ENCODE peak calls at places on chromosomes 6 and 20, in nine cellular contexts. One of them, this sample, is unnamed. For H3K4me1, the result is how much of the 10 kb centered on the place peaks cover.

GRCh38 chr6:15945593-15946159 is 183.2 kb upstream of the MYLIP start:
- DNase-seq in heart left ventricle: no peak
- DNase-seq in adrenal gland: no peak
- DNase-seq in PC-9: no peak
- DNase-seq in mucosa of descending colon: no peak
- DNase-seq in Peyer's patch: no peak
- DNase-seq in GM23338: no peak
- DNase-seq in H9: no peak
- DNase-seq in right cardiac atrium: no peak
- DNase-seq in this sample: no peak

GRCh38 chr20:63319164-63320040 is 26.4 kb downstream of the COL20A1 start:
- DNase-seq in mucosa of descending colon: no peak
- DNase-seq in heart left ventricle: peak
- DNase-seq in PC-9: no peak
- DNase-seq in H9: no peak
- DNase-seq in GM23338: no peak
- DNase-seq in right cardiac atrium: peak
- DNase-seq in Peyer's patch: no peak
- DNase-seq in adrenal gland: no peak
- DNase-seq in this sample: no peak

GRCh38 chr20:61904456-61904855 is 161.2 kb downstream of the TAF4 start:
- DNase-seq in heart left ventricle: no peak
- DNase-seq in right cardiac atrium: peak
- DNase-seq in PC-9: no peak
- DNase-seq in GM23338: no peak
- DNase-seq in H9: no peak
- DNase-seq in Peyer's patch: no peak
- DNase-seq in mucosa of descending colon: no peak
- DNase-seq in adrenal gland: no peak
- DNase-seq in this sample: no peak

GRCh38 chr6:40755749-40756452 is 168.7 kb upstream of the LRFN2 start:
- DNase-seq in Peyer's patch: no peak
- DNase-seq in H9: no peak
- DNase-seq in heart left ventricle: no peak
- DNase-seq in mucosa of descending colon: no peak
- DNase-seq in adrenal gland: no peak
- DNase-seq in PC-9: no peak
- DNase-seq in GM23338: no peak
- DNase-seq in right cardiac atrium: no peak
- DNase-seq in this sample: no peak

GRCh38 chr6:125639621-125640020 is 109.8 kb upstream of the HEY2 start:
- DNase-seq in PC-9: no peak
- DNase-seq in H9: no peak
- DNase-seq in Peyer's patch: no peak
- DNase-seq in adrenal gland: no peak
- DNase-seq in heart left ventricle: no peak
- DNase-seq in mucosa of descending colon: no peak
- DNase-seq in right cardiac atrium: no peak
- DNase-seq in GM23338: no peak
- DNase-seq in this sample: no peak

GRCh38 chr20:23541330-23541729 is 27.0 kb downstream of the CST9L start:
- DNase-seq in GM23338: no peak
- DNase-seq in mucosa of descending colon: no peak
- DNase-seq in PC-9: peak
- DNase-seq in right cardiac atrium: no peak
- DNase-seq in Peyer's patch: no peak
- DNase-seq in heart left ventricle: no peak
- DNase-seq in adrenal gland: no peak
- DNase-seq in H9: no peak
- DNase-seq in this sample: no peak

GRCh38 chr6:44234101-44235090 is 11.0 kb downstream of the SLC29A1 start:
- DNase-seq in heart left ventricle: peak
- DNase-seq in right cardiac atrium: peak
- DNase-seq in H9: peak
- DNase-seq in GM23338: peak
- DNase-seq in PC-9: peak
- DNase-seq in mucosa of descending colon: peak
- DNase-seq in Peyer's patch: peak
- DNase-seq in adrenal gland: peak
- DNase-seq in this sample: peak

GRCh38 chr20:13022401-13023170 is 13.8 kb downstream of the SPTLC3 start:
- DNase-seq in adrenal gland: no peak
- DNase-seq in right cardiac atrium: no peak
- DNase-seq in GM23338: no peak
- DNase-seq in mucosa of descending colon: no peak
- DNase-seq in heart left ventricle: no peak
- DNase-seq in H9: no peak
- DNase-seq in Peyer's patch: no peak
- DNase-seq in PC-9: no peak
- DNase-seq in this sample: no peak

GRCh38 chr20:61860588-61860987 is 205.1 kb downstream of the TAF4 start:
- DNase-seq in right cardiac atrium: peak
- DNase-seq in GM23338: no peak
- DNase-seq in H9: no peak
- DNase-seq in Peyer's patch: no peak
- DNase-seq in adrenal gland: no peak
- DNase-seq in mucosa of descending colon: no peak
- DNase-seq in heart left ventricle: no peak
- DNase-seq in PC-9: no peak
- DNase-seq in this sample: no peak

GRCh38 chr20:34525709-34526416 is 9.6 kb downstream of the DYNLRB1 start:
- DNase-seq in mucosa of descending colon: peak
- DNase-seq in Peyer's patch: peak
- DNase-seq in H9: no peak
- DNase-seq in heart left ventricle: peak
- DNase-seq in adrenal gland: peak
- DNase-seq in PC-9: peak
- DNase-seq in GM23338: no peak
- DNase-seq in right cardiac atrium: peak
- DNase-seq in this sample: peak

GRCh38 chr6:165653607-165654006 is 9.4 kb downstream of the PDE10A start:
- DNase-seq in GM23338: no peak
- DNase-seq in heart left ventricle: no peak
- DNase-seq in PC-9: no peak
- DNase-seq in right cardiac atrium: no peak
- DNase-seq in Peyer's patch: no peak
- DNase-seq in H9: no peak
- DNase-seq in adrenal gland: no peak
- DNase-seq in mucosa of descending colon: no peak
- DNase-seq in this sample: no peak

GRCh38 chr6:135680964-135681913 is 170.3 kb upstream of the PDE7B start:
- DNase-seq in H9: no peak
- DNase-seq in adrenal gland: no peak
- DNase-seq in mucosa of descending colon: no peak
- DNase-seq in right cardiac atrium: no peak
- DNase-seq in Peyer's patch: no peak
- DNase-seq in PC-9: no peak
- DNase-seq in GM23338: no peak
- DNase-seq in heart left ventricle: no peak
- DNase-seq in this sample: no peak

GRCh38 chr20:31440012-31440659 is at the start of gene DEFB123:
- DNase-seq in adrenal gland: no peak
- DNase-seq in H9: no peak
- DNase-seq in right cardiac atrium: peak
- DNase-seq in Peyer's patch: no peak
- DNase-seq in GM23338: peak
- DNase-seq in PC-9: no peak
- DNase-seq in mucosa of descending colon: no peak
- DNase-seq in heart left ventricle: no peak
- DNase-seq in this sample: no peak

GRCh38 chr6:14925627-14926026 is 320.2 kb upstream of the JARID2 start:
- DNase-seq in GM23338: no peak
- DNase-seq in PC-9: no peak
- DNase-seq in H9: no peak
- DNase-seq in Peyer's patch: no peak
- DNase-seq in right cardiac atrium: no peak
- DNase-seq in adrenal gland: no peak
- DNase-seq in heart left ventricle: no peak
- DNase-seq in mucosa of descending colon: no peak
- DNase-seq in this sample: peak

GRCh38 chr6:163086563-163086895 is 328.0 kb upstream of the QKI start:
- DNase-seq in adrenal gland: no peak
- DNase-seq in GM23338: no peak
- DNase-seq in Peyer's patch: no peak
- DNase-seq in right cardiac atrium: no peak
- DNase-seq in mucosa of descending colon: no peak
- DNase-seq in H9: no peak
- DNase-seq in heart left ventricle: no peak
- DNase-seq in PC-9: no peak
- DNase-seq in this sample: no peak

GRCh38 chr6:156917213-156917612 is 140.0 kb downstream of the ARID1B start:
- DNase-seq in GM23338: no peak
- DNase-seq in Peyer's patch: no peak
- DNase-seq in H9: no peak
- DNase-seq in PC-9: no peak
- DNase-seq in adrenal gland: no peak
- DNase-seq in mucosa of descending colon: no peak
- DNase-seq in right cardiac atrium: no peak
- DNase-seq in heart left ventricle: no peak
- DNase-seq in this sample: no peak

GRCh38 chr6:156918647-156919046 is 141.5 kb downstream of the ARID1B start:
- DNase-seq in GM23338: no peak
- DNase-seq in heart left ventricle: no peak
- DNase-seq in mucosa of descending colon: no peak
- DNase-seq in adrenal gland: no peak
- DNase-seq in PC-9: no peak
- DNase-seq in H9: no peak
- DNase-seq in Peyer's patch: no peak
- DNase-seq in right cardiac atrium: no peak
- DNase-seq in this sample: no peak

GRCh38 chr6:156914171-156914570 is 137.0 kb downstream of the ARID1B start:
- DNase-seq in heart left ventricle: no peak
- DNase-seq in GM23338: no peak
- DNase-seq in right cardiac atrium: no peak
- DNase-seq in adrenal gland: no peak
- DNase-seq in PC-9: no peak
- DNase-seq in H9: no peak
- DNase-seq in mucosa of descending colon: no peak
- DNase-seq in Peyer's patch: no peak
- DNase-seq in this sample: no peak

GRCh38 chr6:156919370-156919769 is 142.2 kb downstream of the ARID1B start:
- DNase-seq in H9: no peak
- DNase-seq in PC-9: no peak
- DNase-seq in Peyer's patch: no peak
- DNase-seq in adrenal gland: no peak
- DNase-seq in GM23338: no peak
- DNase-seq in heart left ventricle: no peak
- DNase-seq in mucosa of descending colon: no peak
- DNase-seq in right cardiac atrium: no peak
- DNase-seq in this sample: no peak

DNA sequence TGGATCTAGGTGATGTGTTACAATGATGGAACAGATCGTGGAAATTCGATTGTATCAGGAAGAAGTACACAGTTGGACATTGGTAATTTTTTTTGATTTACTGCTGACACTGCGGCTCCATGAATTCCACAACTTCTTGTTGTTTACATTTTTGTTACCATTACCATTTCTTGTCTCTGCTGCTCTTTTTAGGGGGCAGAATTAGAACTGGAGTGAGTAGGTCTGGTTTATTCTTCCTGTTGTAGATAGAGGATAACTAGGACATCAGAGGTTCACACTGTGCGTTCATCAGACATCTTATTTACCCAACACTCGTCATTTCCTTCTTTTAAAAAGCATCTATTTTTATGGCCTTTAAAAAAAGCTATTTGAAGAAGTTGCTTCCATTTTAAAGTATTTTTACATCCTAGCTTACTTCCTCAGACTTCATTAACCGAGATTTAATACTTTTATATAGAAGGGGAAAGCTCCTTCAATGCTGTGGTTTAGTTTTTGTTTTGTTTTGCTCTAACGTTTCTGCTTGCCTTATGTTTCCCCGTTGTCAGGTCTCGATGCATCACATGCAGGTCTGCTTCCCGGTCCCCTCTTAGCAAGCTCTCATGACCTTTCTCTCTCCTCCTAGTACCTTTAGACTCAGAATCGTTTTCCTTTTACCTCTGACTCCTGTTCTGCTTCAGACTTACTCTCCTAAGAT is 139.1 kb downstream of the ARID1B start:
- DNase-seq in H9: no peak
- DNase-seq in Peyer's patch: no peak
- DNase-seq in mucosa of descending colon: no peak
- DNase-seq in adrenal gland: no peak
- DNase-seq in PC-9: no peak
- DNase-seq in heart left ventricle: no peak
- DNase-seq in right cardiac atrium: no peak
- DNase-seq in GM23338: no peak
- DNase-seq in this sample: no peak
- H3K4me1 ChIP-seq in H9: under half
- H3K4me1 ChIP-seq in Peyer's patch: under half
- H3K4me1 ChIP-seq in mucosa of descending colon: under half
- H3K4me1 ChIP-seq in adrenal gland: under half
- H3K4me1 ChIP-seq in PC-9: under half
- H3K4me1 ChIP-seq in heart left ventricle: under half
- H3K4me1 ChIP-seq in right cardiac atrium: under half
- H3K4me1 ChIP-seq in GM23338: half or more
- H3K4me1 ChIP-seq in this sample: under half

GRCh38 chr20:53925651-53926401 is 144.6 kb downstream of the BCAS1 start:
- DNase-seq in mucosa of descending colon: no peak
- DNase-seq in adrenal gland: no peak
- DNase-seq in right cardiac atrium: no peak
- DNase-seq in Peyer's patch: peak
- DNase-seq in PC-9: no peak
- DNase-seq in heart left ventricle: no peak
- DNase-seq in H9: no peak
- DNase-seq in GM23338: no peak
- DNase-seq in this sample: no peak
- H3K4me1 ChIP-seq in mucosa of descending colon: under half
- H3K4me1 ChIP-seq in adrenal gland: under half
- H3K4me1 ChIP-seq in right cardiac atrium: under half
- H3K4me1 ChIP-seq in Peyer's patch: under half
- H3K4me1 ChIP-seq in PC-9: half or more
- H3K4me1 ChIP-seq in heart left ventricle: under half
- H3K4me1 ChIP-seq in H9: under half
- H3K4me1 ChIP-seq in GM23338: under half
- H3K4me1 ChIP-seq in this sample: under half

GRCh38 chr20:50924261-50924660 is 7.0 kb downstream of the ADNP start:
- DNase-seq in adrenal gland: no peak
- DNase-seq in mucosa of descending colon: no peak
- DNase-seq in GM23338: no peak
- DNase-seq in PC-9: no peak
- DNase-seq in H9: no peak
- DNase-seq in right cardiac atrium: no peak
- DNase-seq in Peyer's patch: no peak
- DNase-seq in heart left ventricle: no peak
- DNase-seq in this sample: no peak
- H3K4me1 ChIP-seq in adrenal gland: half or more
- H3K4me1 ChIP-seq in mucosa of descending colon: under half
- H3K4me1 ChIP-seq in GM23338: half or more
- H3K4me1 ChIP-seq in PC-9: under half
- H3K4me1 ChIP-seq in H9: under half
- H3K4me1 ChIP-seq in right cardiac atrium: under half
- H3K4me1 ChIP-seq in Peyer's patch: half or more
- H3K4me1 ChIP-seq in heart left ventricle: under half
- H3K4me1 ChIP-seq in this sample: under half

DNA sequence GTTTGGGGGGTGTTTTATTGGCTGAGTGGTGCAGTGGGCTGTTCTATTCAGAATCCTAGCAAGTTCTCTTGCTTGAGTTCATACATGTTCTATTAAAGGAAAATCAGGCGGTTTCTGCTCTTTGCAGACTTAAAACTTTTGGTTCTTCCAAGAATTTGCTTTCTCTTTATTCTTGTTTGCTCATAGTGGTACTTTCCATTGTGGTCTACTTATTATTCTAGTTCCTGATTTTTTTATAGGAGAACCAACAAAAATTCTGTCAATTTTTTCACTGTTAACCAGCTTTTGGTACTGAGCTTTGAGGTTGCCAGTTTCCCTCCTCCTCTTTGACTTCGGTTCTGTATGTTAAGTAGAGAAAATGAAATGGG is 6.7 kb downstream of the AFDN start:
- DNase-seq in adrenal gland: no peak
- DNase-seq in heart left ventricle: no peak
- DNase-seq in right cardiac atrium: no peak
- DNase-seq in Peyer's patch: no peak
- DNase-seq in H9: no peak
- DNase-seq in PC-9: no peak
- DNase-seq in mucosa of descending colon: no peak
- DNase-seq in GM23338: no peak
- DNase-seq in this sample: no peak
- H3K4me1 ChIP-seq in adrenal gland: under half
- H3K4me1 ChIP-seq in heart left ventricle: under half
- H3K4me1 ChIP-seq in right cardiac atrium: under half
- H3K4me1 ChIP-seq in Peyer's patch: under half
- H3K4me1 ChIP-seq in H9: under half
- H3K4me1 ChIP-seq in PC-9: half or more
- H3K4me1 ChIP-seq in mucosa of descending colon: under half
- H3K4me1 ChIP-seq in GM23338: under half
- H3K4me1 ChIP-seq in this sample: under half

This sample was measured in small intestine.